ENCODE peak calls at places on chromosomes 6 and 20, in six cellular contexts. H is RPMI8226, S is activated gamma-delta T cell, B is GM04504, D is A549, G is fibroblast of the aortic adventitia. Y is an unnamed sample.

GRCh38 chr6:106572436-106572835 is 56.9 kb downstream of the RTN4IP1 start:
- DNase-seq in H (no peak), S (no peak), B (no peak), D (no peak), G (no peak), Y (no peak)

GRCh38 chr6:148251286-148251685 is 91.4 kb upstream of the SASH1 start:
- DNase-seq in H (peak), S (no peak), B (peak), D (peak), G (peak), Y (peak)

GRCh38 chr20:48632825-48633619 is 194.8 kb downstream of the PREX1 start:
- DNase-seq in H (no peak), S (no peak), B (no peak), D (no peak), G (no peak), Y (no peak)

GRCh38 chr6:17869753-17870050 is 117.7 kb downstream of the KIF13A start:
- DNase-seq in H (no peak), S (no peak), B (no peak), D (no peak), G (no peak), Y (no peak)

GRCh38 chr6:9789201-9789600 is 625.7 kb downstream of the TFAP2A start:
- DNase-seq in H (no peak), S (no peak), B (no peak), D (no peak), G (peak), Y (peak)

GRCh38 chr20:61812771-61813485 is 252.8 kb downstream of the TAF4 start:
- DNase-seq in H (no peak), S (no peak), B (no peak), D (no peak), G (no peak), Y (no peak)

GRCh38 chr6:107101661-107102413 is 13.5 kb downstream of the BEND3 start:
- DNase-seq in H (no peak), S (no peak), B (no peak), D (no peak), G (no peak), Y (no peak)

GRCh38 chr6:90297124-90297865 is 652 bp upstream of the BACH2 start:
- DNase-seq in H (no peak), S (no peak), B (no peak), D (no peak), G (no peak), Y (no peak)

GRCh38 chr6:75850026-75850385 is 101.0 kb downstream of the MYO6 start:
- DNase-seq in H (no peak), S (no peak), B (no peak), D (no peak), G (no peak), Y (no peak)

GRCh38 chr6:87237804-87238203 is 82.4 kb downstream of the ZNF292 start:
- DNase-seq in H (no peak), S (no peak), B (peak), D (peak), G (peak), Y (peak)

GRCh38 chr6:38113810-38114577 is 294.5 kb downstream of the ZFAND3 start:
- DNase-seq in H (no peak), S (no peak), B (no peak), D (no peak), G (no peak), Y (no peak)

GRCh38 chr6:70563540-70563939 is 3.2 kb upstream of the SDHAF4 start:
- DNase-seq in H (no peak), S (no peak), B (no peak), D (peak), G (peak), Y (no peak)

GRCh38 chr20:11195899-11196558 is 522.2 kb upstream of the JAG1 start:
- DNase-seq in H (no peak), S (no peak), B (no peak), D (peak), G (peak), Y (peak)

GRCh38 chr6:36956111-36956820 is 1.7 kb downstream of the PI16 start:
- DNase-seq in H (no peak), S (no peak), B (no peak), D (no peak), G (peak), Y (no peak)

GRCh38 chr20:11918280-11918952 is 723 bp downstream of the BTBD3 start:
- DNase-seq in H (no peak), S (no peak), B (no peak), D (no peak), G (peak), Y (no peak)

GRCh38 chr6:140548379-140548778 is 1173.9 kb upstream of the CITED2 start:
- DNase-seq in H (no peak), S (no peak), B (no peak), D (no peak), G (peak), Y (no peak)

GRCh38 chr6:33694401-33694931 is 17.0 kb downstream of the UQCC2 start:
- DNase-seq in H (no peak), S (peak), B (peak), D (peak), G (peak), Y (peak)

GRCh38 chr6:141700836-141701235 is 431.9 kb upstream of the GJE1 start:
- DNase-seq in H (no peak), S (no peak), B (no peak), D (no peak), G (peak), Y (no peak)

GRCh38 chr6:44918893-44919292 is 409.2 kb upstream of the RUNX2 start:
- DNase-seq in H (no peak), S (no peak), B (peak), D (no peak), G (no peak), Y (peak)

GRCh38 chr6:58419321-58419720 is 1101.9 kb downstream of the PRIM2 start:
- DNase-seq in H (no peak), S (no peak), B (no peak), D (no peak), G (no peak), Y (no peak)

GRCh38 chr20:844473-845225 is 11.1 kb downstream of the FAM110A start:
- DNase-seq in H (no peak), S (peak), B (peak), D (peak), G (peak), Y (peak)

GRCh38 chr6:8180327-8181161 is 78.2 kb upstream of the EEF1E1 start:
- DNase-seq in H (no peak), S (no peak), B (peak), D (no peak), G (peak), Y (peak)

GRCh38 chr6:154440022-154440421 is 70.5 kb downstream of the CNKSR3 start:
- DNase-seq in H (no peak), S (no peak), B (no peak), D (no peak), G (no peak), Y (no peak)

GRCh38 chr6:56259682-56260081 is 12.3 kb upstream of the COL21A1 start:
- DNase-seq in H (no peak), S (no peak), B (no peak), D (no peak), G (peak), Y (no peak)

GRCh38 chr6:129621252-129621651 is 88.7 kb downstream of the ARHGAP18 start:
- DNase-seq in H (peak), S (no peak), B (no peak), D (peak), G (no peak), Y (no peak)

GRCh38 chr6:159952289-159953005 is 16.4 kb upstream of the IGF2R start:
- DNase-seq in H (no peak), S (no peak), B (no peak), D (no peak), G (no peak), Y (no peak)

GRCh38 chr20:32523613-32524218 is 61.4 kb downstream of the NOL4L start:
- DNase-seq in H (no peak), S (no peak), B (no peak), D (no peak), G (no peak), Y (no peak)

GRCh38 chr20:43666376-43667328 is at the start of gene MYBL2:
- DNase-seq in H (peak), S (peak), B (no peak), D (peak), G (peak), Y (peak)

GRCh38 chr20:16864958-16865357 is 116.8 kb downstream of the OTOR start:
- DNase-seq in H (no peak), S (no peak), B (no peak), D (no peak), G (no peak), Y (no peak)

GRCh38 chr20:49868538-49868937 is 46.8 kb downstream of the SPATA2 start:
- DNase-seq in H (no peak), S (no peak), B (no peak), D (no peak), G (no peak), Y (no peak)

GRCh38 chr6:143097224-143097795 is 36.6 kb downstream of the AIG1 start:
- DNase-seq in H (peak), S (no peak), B (no peak), D (no peak), G (no peak), Y (no peak)

GRCh38 chr6:149896491-149896890 is 1.4 kb downstream of the RAET1E start:
- DNase-seq in H (no peak), S (no peak), B (peak), D (no peak), G (peak), Y (peak)

GRCh38 chr6:14001329-14002012 is 76.7 kb downstream of the RNF182 start:
- DNase-seq in H (no peak), S (no peak), B (peak), D (peak), G (peak), Y (peak)

GRCh38 chr6:25050356-25050755 is 114.6 kb upstream of the RIPOR2 start:
- DNase-seq in H (no peak), S (no peak), B (peak), D (no peak), G (peak), Y (peak)

GRCh38 chr20:31864521-31865400 is 5.6 kb downstream of the DUSP15 start:
- DNase-seq in H (no peak), S (no peak), B (no peak), D (no peak), G (no peak), Y (no peak)

GRCh38 chr6:96899019-96899418 is 1.3 kb upstream of the NDUFAF4 start:
- DNase-seq in H (peak), S (no peak), B (peak), D (peak), G (peak), Y (peak)

GRCh38 chr6:170210651-170211403 is 80.1 kb downstream of the DLL1 start:
- DNase-seq in H (no peak), S (no peak), B (no peak), D (no peak), G (no peak), Y (no peak)

Y was measured in GM03348.